ENCODE peak calls at places on chromosomes 13 and 19, in nine cellular contexts. N, X, Z, C, B, L, U, F and P are unnamed samples.

GRCh38 chr19:16893686-16893990 is 4.8 kb downstream of the F2RL3 start:
- DNase-seq in N (no peak), X (no peak), Z (no peak), C (no peak), B (no peak), L (peak; percentile 40), U (no peak), F (no peak), P (no peak)

GRCh38 chr19:13621413-13621812 is 115.1 kb upstream of the CACNA1A start:
- DNase-seq in N (no peak), X (no peak), Z (no peak), C (no peak), B (no peak), L (no peak), U (peak; percentile 93), F (no peak), P (no peak)

GRCh38 chr19:6521718-6522646 is 8.8 kb upstream of the TNFSF9 start:
- DNase-seq in N (peak; percentile 60), X (no peak), Z (no peak), C (no peak), B (no peak), L (peak; percentile 61), U (no peak), F (no peak), P (no peak)

GRCh38 chr19:44689290-44690130 is 9.4 kb upstream of the CEACAM16 start:
- DNase-seq in N (peak; percentile 58), X (peak; percentile 77), Z (peak; percentile 69), C (peak; percentile 63), B (peak; percentile 63), L (peak; percentile 85), U (peak; percentile 25), F (peak; percentile 60), P (peak; percentile 92)

GRCh38 chr19:45107621-45108170 is 14.7 kb downstream of the PPP1R37 start:
- DNase-seq in N (no peak), X (no peak), Z (no peak), C (no peak), B (no peak), L (no peak), U (no peak), F (no peak), P (no peak)

GRCh38 chr19:8334458-8335342 is 8.4 kb downstream of the KANK3 start:
- DNase-seq in N (no peak), X (no peak), Z (peak; percentile 41), C (no peak), B (peak; percentile 40), L (peak; percentile 69), U (peak; percentile 58), F (no peak), P (no peak)

GRCh38 chr19:38559428-38560401 is 58.0 kb downstream of the MAP4K1 start:
- DNase-seq in N (peak; percentile 13), X (no peak), Z (no peak), C (no peak), B (no peak), L (no peak), U (peak; percentile 22), F (no peak), P (no peak)

GRCh38 chr13:114228176-114228575 is 6.5 kb upstream of the CDC16 start:
- DNase-seq in N (no peak), X (no peak), Z (no peak), C (no peak), B (no peak), L (no peak), U (no peak), F (no peak), P (no peak)

GRCh38 chr13:43880930-43881329 is 1.2 kb downstream of the LACC1 start:
- DNase-seq in N (no peak), X (no peak), Z (no peak), C (no peak), B (no peak), L (no peak), U (no peak), F (no peak), P (no peak)

GRCh38 chr19:41219924-41220567 is 1.0 kb downstream of the AXL start:
- DNase-seq in N (no peak), X (peak; percentile 83), Z (peak; percentile 50), C (peak; percentile 66), B (no peak), L (peak; percentile 25), U (peak; percentile 43), F (peak; percentile 33), P (peak; percentile 79)

GRCh38 chr13:33285420-33286124 is at the start of gene STARD13:
- DNase-seq in N (no peak), X (peak; percentile 98), Z (peak; percentile 94), C (peak; percentile 94), B (peak; percentile 94), L (peak; percentile 93), U (peak; percentile 97), F (peak; percentile 95), P (peak; percentile 95)

GRCh38 chr13:33279898-33280549 is 5.5 kb downstream of the STARD13 start:
- DNase-seq in N (no peak), X (no peak), Z (no peak), C (no peak), B (peak; percentile 31), L (no peak), U (peak; percentile 80), F (no peak), P (no peak)

GRCh38 chr19:51271015-51271600 is 20.2 kb downstream of the SIGLECL1 start:
- DNase-seq in N (no peak), X (no peak), Z (peak; percentile 17), C (no peak), B (no peak), L (no peak), U (no peak), F (no peak), P (peak; percentile 53)

GRCh38 chr19:1109697-1110671 is 6.2 kb downstream of the GPX4 start:
- DNase-seq in N (no peak), X (no peak), Z (no peak), C (no peak), B (no peak), L (no peak), U (no peak), F (no peak), P (no peak)

GRCh38 chr19:1111641-1112253 is 8.0 kb downstream of the GPX4 start:
- DNase-seq in N (no peak), X (no peak), Z (no peak), C (no peak), B (no peak), L (no peak), U (no peak), F (no peak), P (no peak)

GRCh38 chr19:1112254-1113208 is 8.7 kb downstream of the GPX4 start:
- DNase-seq in N (no peak), X (peak; percentile 87), Z (no peak), C (peak; percentile 72), B (peak; percentile 96), L (peak; percentile 91), U (no peak), F (peak; percentile 68), P (no peak)

GRCh38 chr19:1109032-1109541 is 5.3 kb downstream of the GPX4 start:
- DNase-seq in N (no peak), X (no peak), Z (no peak), C (no peak), B (no peak), L (no peak), U (no peak), F (no peak), P (no peak)

DNA sequence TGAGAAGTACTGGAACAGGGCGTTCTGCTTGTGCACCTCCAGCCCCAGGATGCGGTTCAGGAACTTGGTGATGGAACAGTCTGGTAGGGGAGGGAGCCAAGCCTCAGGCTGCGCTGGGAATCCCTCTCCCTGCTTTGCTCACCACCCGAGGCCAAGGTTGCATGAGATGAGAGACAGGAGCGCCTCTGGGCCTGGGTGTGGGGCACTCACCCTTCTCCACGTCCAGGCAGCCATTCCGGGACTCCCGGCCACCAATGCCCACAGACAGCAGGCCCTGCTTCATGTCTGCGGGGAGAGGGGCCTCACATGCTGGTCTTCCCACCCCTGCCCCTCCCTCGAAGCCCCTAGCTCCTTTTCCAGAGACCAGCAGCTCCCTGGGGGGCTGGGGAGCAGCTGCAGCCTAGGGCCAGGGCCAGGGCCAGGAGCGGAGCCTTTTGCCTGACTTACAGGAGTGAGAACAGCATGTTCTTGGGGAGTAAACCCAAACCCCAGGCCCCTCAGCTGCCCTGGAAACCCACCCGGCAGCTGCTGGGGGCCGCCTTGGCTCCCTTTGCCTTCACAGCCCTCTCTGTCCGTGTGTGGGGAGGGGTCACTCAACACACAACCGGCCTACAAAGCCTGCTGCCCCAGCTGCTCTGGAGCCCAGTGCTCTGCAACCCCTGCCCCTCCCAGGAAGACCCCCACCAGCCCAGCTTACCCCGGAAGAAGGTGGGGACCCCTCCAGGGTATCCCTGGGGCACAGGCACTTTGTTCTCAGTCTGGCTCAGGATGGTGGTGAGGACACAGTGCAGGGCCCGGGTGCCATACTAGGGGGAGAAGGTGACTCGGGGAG is 7.2 kb downstream of the GPX4 start:
- DNase-seq in N (no peak), X (no peak), Z (no peak), C (no peak), B (no peak), L (no peak), U (no peak), F (no peak), P (no peak)
- H3K36me3 ChIP-seq in N (peaks cover 73% of the 10 kb centered on the region), X (peaks cover 89% of the 10 kb centered on the region), Z (peaks cover 78% of the 10 kb centered on the region), C (no peaks in the 10 kb centered on the region), B (peaks cover 5% of the 10 kb centered on the region), L (peaks cover 15% of the 10 kb centered on the region), U (no peaks in the 10 kb centered on the region), F (peaks cover 91% of the 10 kb centered on the region), P (no peaks in the 10 kb centered on the region)

DNA sequence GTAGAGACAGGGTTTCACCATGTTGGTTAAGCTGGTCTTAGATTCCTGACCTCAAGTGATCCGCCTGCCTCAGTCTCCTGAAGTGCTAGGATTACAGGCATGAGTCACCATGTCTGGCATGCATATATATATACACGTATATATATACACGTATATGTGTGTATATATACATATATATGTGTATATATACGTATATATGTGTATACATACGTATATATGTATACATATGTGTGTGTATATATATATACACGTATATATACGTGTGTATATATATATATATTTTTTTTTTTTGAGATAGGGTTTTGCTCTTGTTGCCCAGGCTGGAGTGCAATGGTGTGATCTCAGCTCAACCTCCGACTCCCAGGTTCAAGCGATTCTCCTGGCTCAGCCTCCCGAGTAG is 11.9 kb downstream of the DNMT1 start:
- DNase-seq in N (no peak), X (no peak), Z (no peak), C (no peak), B (no peak), L (no peak), U (no peak), F (no peak), P (no peak)
- H3K36me3 ChIP-seq in N (peaks cover 53% of the 10 kb centered on the region), X (peaks cover 54% of the 10 kb centered on the region), Z (peaks cover 55% of the 10 kb centered on the region), C (no peaks in the 10 kb centered on the region), B (no peaks in the 10 kb centered on the region), L (peaks cover 15% of the 10 kb centered on the region), U (peaks cover 22% of the 10 kb centered on the region), F (peaks cover 68% of the 10 kb centered on the region), P (peaks cover 2% of the 10 kb centered on the region)

GRCh38 chr13:73076013-73076412 is 17.2 kb downstream of the KLF5 start:
- DNase-seq in N (no peak), X (no peak), Z (no peak), C (no peak), B (no peak), L (no peak), U (no peak), F (no peak), P (no peak)
- H3K36me3 ChIP-seq in N (no peaks in the 10 kb centered on the region), X (no peaks in the 10 kb centered on the region), Z (no peaks in the 10 kb centered on the region), C (no peaks in the 10 kb centered on the region), B (no peaks in the 10 kb centered on the region), L (peaks cover 11% of the 10 kb centered on the region), U (no peaks in the 10 kb centered on the region), F (peaks cover 22% of the 10 kb centered on the region), P (peaks cover 3% of the 10 kb centered on the region)

DNA sequence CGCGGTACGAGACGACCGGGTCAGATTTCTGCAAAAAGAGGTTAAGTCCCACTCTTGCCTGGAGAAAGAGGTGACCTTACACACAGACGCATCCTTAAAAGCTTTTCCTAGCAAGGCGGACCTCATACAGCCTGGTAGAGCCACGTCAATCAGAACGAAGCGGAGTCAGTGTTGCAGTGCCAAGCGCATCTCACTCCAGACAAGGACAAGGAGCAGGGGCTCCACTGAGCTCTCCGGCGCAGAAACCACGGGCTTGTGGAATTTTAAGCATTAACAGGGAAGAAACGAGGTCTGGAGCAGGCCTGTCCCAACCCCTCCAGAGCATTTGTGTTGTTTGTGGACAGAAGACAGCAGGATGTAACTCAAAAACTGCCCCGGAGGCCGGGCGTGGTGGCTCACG is 7.1 kb downstream of the EEF2 start:
- DNase-seq in N (no peak), X (no peak), Z (no peak), C (no peak), B (no peak), L (no peak), U (no peak), F (no peak), P (no peak)
- H3K36me3 ChIP-seq in N (peaks cover 75% of the 10 kb centered on the region), X (peaks cover 83% of the 10 kb centered on the region), Z (peaks cover 82% of the 10 kb centered on the region), C (no peaks in the 10 kb centered on the region), B (peaks cover 66% of the 10 kb centered on the region), L (peaks cover 76% of the 10 kb centered on the region), U (peaks cover 73% of the 10 kb centered on the region), F (peaks cover 83% of the 10 kb centered on the region), P (peaks cover 14% of the 10 kb centered on the region)